ENCODE peak calls at places on chromosomes 1 and 21, in nine cellular contexts. V is A549, S is tibial nerve, X is adrenal gland, R is IMR-90, B is transverse colon, I is heart left ventricle, Q is endothelial cell of umbilical vein, G is body of pancreas. A is an unnamed sample.

GRCh38 chr1:11979818-11980675 is at the start of gene MFN2:
- DNase-seq in V (peak; percentile 92), S (peak; percentile 88), X (peak; percentile 98), R (peak; percentile 97), B (peak; percentile 98), I (peak; percentile 97), Q (peak; percentile 99), G (peak; percentile 96), A (peak; percentile 94)

GRCh38 chr1:173052681-173053196 is 2.0 kb upstream of the TNFSF18 start:
- DNase-seq in V (no peak), S (no peak), X (no peak), R (no peak), B (no peak), I (no peak), Q (peak; percentile 44), G (peak; percentile 15), A (no peak)

GRCh38 chr1:243595527-243596206 is 254.4 kb downstream of the AKT3 start:
- DNase-seq in V (no peak), S (no peak), X (no peak), R (peak; percentile 89), B (no peak), I (no peak), Q (no peak), G (no peak), A (no peak)

GRCh38 chr1:174074757-174075156 is 52.6 kb upstream of the RC3H1 start:
- DNase-seq in V (no peak), S (no peak), X (no peak), R (peak; percentile 55), B (no peak), I (no peak), Q (peak; percentile 33), G (no peak), A (no peak)

GRCh38 chr1:154869351-154870116 is 547 bp downstream of the KCNN3 start:
- DNase-seq in V (no peak), S (no peak), X (no peak), R (peak; percentile 38), B (peak; percentile 19), I (no peak), Q (peak; percentile 62), G (peak; percentile 28), A (no peak)

GRCh38 chr1:226644541-226645176 is 94.4 kb downstream of the ITPKB start:
- DNase-seq in V (no peak), S (no peak), X (peak; percentile 4), R (peak; percentile 42), B (no peak), I (peak; percentile 29), Q (no peak), G (no peak), A (no peak)

GRCh38 chr1:164240081-164240480 is 318.9 kb upstream of the PBX1 start:
- DNase-seq in V (no peak), S (no peak), X (no peak), R (no peak), B (no peak), I (no peak), Q (no peak), G (peak; percentile 41), A (no peak)

GRCh38 chr1:53689736-53690401 is 49.1 kb downstream of the GLIS1 start:
- DNase-seq in V (no peak), S (no peak), X (no peak), R (no peak), B (no peak), I (no peak), Q (no peak), G (no peak), A (no peak)

GRCh38 chr1:201217146-201217545 is 26.5 kb downstream of the IGFN1 start:
- DNase-seq in V (no peak), S (no peak), X (no peak), R (no peak), B (no peak), I (no peak), Q (no peak), G (no peak), A (no peak)

GRCh38 chr1:163155606-163156005 is 47.1 kb downstream of the RGS5 start:
- DNase-seq in V (no peak), S (no peak), X (no peak), R (no peak), B (no peak), I (no peak), Q (no peak), G (no peak), A (no peak)

GRCh38 chr1:180580237-180580636 is 21.5 kb downstream of the OVAAL start:
- DNase-seq in V (no peak), S (no peak), X (peak; percentile 85), R (peak; percentile 25), B (no peak), I (no peak), Q (peak; percentile 21), G (peak; percentile 86), A (no peak)

GRCh38 chr1:15950763-15951295 is 25.1 kb downstream of the ZBTB17 start:
- DNase-seq in V (no peak), S (no peak), X (peak; percentile 94), R (peak; percentile 42), B (no peak), I (peak; percentile 62), Q (peak; percentile 76), G (peak; percentile 13), A (no peak)

GRCh38 chr1:219506337-219506944 is 106.5 kb downstream of the ZC3H11B start:
- DNase-seq in V (no peak), S (no peak), X (no peak), R (no peak), B (no peak), I (no peak), Q (no peak), G (no peak), A (no peak)

GRCh38 chr21:42160950-42161225 is 58.1 kb upstream of the ABCG1 start:
- DNase-seq in V (no peak), S (no peak), X (no peak), R (no peak), B (no peak), I (no peak), Q (no peak), G (peak; percentile 2), A (no peak)

DNA sequence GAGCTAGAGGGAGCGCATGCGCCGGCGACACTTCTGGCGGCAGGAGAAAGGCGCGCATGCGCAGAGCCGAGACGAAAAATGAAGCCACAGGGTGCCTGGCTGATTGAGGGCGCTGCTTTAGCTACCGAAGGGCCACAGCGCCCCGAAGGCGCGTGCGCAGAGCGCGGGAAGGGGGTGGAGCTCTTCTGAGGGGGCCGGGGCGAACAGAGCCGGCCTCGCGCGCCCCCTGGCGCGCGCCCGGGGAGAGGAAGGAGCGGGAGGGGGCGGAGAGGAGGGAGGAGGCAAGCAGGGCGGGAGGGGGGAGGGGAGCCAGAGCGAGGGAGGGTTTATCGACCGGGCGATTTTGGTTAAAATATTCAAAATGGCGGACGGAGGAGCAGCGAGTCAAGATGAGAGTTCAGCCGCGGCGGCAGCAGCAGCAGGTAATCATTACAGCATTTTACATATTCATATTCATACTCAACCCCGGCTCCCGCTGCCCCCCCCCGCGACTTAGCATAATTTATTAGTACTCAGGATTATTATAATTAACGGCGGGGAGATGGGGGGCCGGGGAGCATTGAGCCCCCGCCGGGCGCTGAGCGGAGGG is at the start of gene POU2F1:
- DNase-seq in V (peak; percentile 75), S (peak; percentile 98), X (peak; percentile 98), R (peak; percentile 97), B (peak; percentile 99), I (peak; percentile 100), Q (peak; percentile 99), G (peak; percentile 99), A (peak; percentile 63)
- TF ChIP-seq POLR2A in V (peak; percentile 22), S (peak; percentile 74), X (peak; percentile 91), R (peak; percentile 49), B (peak; percentile 75), I (peak; percentile 71), Q (peak; percentile 83), G (peak; percentile 85), A (peak; percentile 40)

GRCh38 chr1:145859491-145860159 is 744 bp upstream of the PIAS3 start:
- DNase-seq in V (peak; percentile 93), S (peak; percentile 89), X (peak; percentile 94), R (peak; percentile 82), B (peak; percentile 94), I (peak; percentile 94), Q (peak; percentile 92), G (peak; percentile 92), A (peak; percentile 90)
- TF ChIP-seq POLR2A in V (peak; percentile 69), S (peak; percentile 83), X (peak; percentile 77), R (peak; percentile 52), B (peak; percentile 61), I (peak; percentile 70), Q (peak; percentile 36), G (peak; percentile 83), A (peak; percentile 84)

GRCh38 chr1:111202707-111203623 is 2.5 kb upstream of the DENND2D start:
- DNase-seq in V (no peak), S (no peak), X (no peak), R (no peak), B (no peak), I (no peak), Q (no peak), G (no peak), A (no peak)
- TF ChIP-seq POLR2A in V (no peak), S (no peak), X (no peak), R (no peak), B (no peak), I (no peak), Q (no peak), G (no peak), A (no peak)

GRCh38 chr1:31752258-31752657 is 11.9 kb downstream of the ADGRB2 start:
- DNase-seq in V (no peak), S (no peak), X (no peak), R (no peak), B (no peak), I (no peak), Q (no peak), G (no peak), A (no peak)

GRCh38 chr1:31752952-31753351 is 11.2 kb downstream of the ADGRB2 start:
- DNase-seq in V (no peak), S (no peak), X (no peak), R (no peak), B (no peak), I (no peak), Q (no peak), G (no peak), A (no peak)

GRCh38 chr1:31755197-31755611 is 8.9 kb downstream of the ADGRB2 start:
- DNase-seq in V (no peak), S (no peak), X (peak; percentile 27), R (peak; percentile 30), B (no peak), I (peak; percentile 73), Q (no peak), G (no peak), A (peak; percentile 78)

GRCh38 chr1:31754397-31754796 is 9.7 kb downstream of the ADGRB2 start:
- DNase-seq in V (no peak), S (no peak), X (no peak), R (no peak), B (no peak), I (no peak), Q (no peak), G (no peak), A (no peak)

DNA sequence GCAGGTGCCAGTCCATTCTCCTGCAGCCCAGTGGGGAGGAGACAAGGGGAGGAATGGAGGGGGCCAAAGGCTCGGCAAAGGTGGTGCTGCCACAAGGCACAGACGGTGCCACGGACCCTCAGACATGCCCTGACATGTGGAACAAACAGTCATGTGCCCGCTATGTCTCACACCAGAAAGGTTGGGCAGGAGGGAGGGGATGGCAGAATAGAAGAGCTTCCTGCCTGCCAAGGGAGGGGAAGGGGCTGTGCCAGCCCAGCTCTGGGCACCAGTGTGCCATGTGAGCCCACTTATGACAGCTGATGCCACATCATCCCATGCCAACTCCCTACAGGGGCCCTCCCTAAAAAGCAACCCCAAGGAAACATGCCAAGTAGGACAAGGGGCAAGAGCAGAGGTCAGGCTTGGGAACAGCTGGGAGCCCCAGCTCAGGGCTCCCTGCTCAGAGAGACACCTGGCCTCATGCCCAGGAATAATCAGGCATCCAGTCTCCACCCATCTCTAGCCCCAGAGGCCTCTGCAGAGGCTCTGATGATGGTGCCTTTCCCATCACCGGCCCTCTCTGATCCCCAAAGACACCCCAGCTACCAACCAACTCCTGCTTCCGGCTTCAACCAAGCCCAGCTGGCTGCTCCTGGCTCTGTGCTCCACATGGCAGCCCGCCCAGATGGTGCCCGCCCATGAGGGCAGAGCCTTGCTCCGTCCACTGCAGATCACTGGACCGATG is 10.4 kb downstream of the ADGRB2 start:
- DNase-seq in V (no peak), S (peak; percentile 34), X (peak; percentile 54), R (peak; percentile 18), B (peak; percentile 80), I (no peak), Q (no peak), G (peak; percentile 36), A (peak; percentile 78)
- TF ChIP-seq POLR2A in V (no peak), S (no peak), X (no peak), R (no peak), B (no peak), I (no peak), Q (no peak), G (no peak), A (no peak)